ENCODE peak calls at places on chromosome 15, in six cellular contexts. One of them, this sample, is unnamed.

GRCh38 chr15:64476550-64476949 is 16.2 kb downstream of the ZNF609 start:
- DNase-seq in thoracic aorta: no peak
- DNase-seq in epithelial cell of esophagus: no peak
- DNase-seq in CD4-positive, alpha-beta T cell: no peak
- DNase-seq in AG10803: no peak
- DNase-seq in adrenal gland: no peak
- DNase-seq in this sample: no peak

GRCh38 chr15:95196176-95196915 is 965.0 kb downstream of the MCTP2 start:
- DNase-seq in epithelial cell of esophagus: peak; percentile 18
- DNase-seq in thoracic aorta: no peak
- DNase-seq in adrenal gland: no peak
- DNase-seq in AG10803: no peak
- DNase-seq in CD4-positive, alpha-beta T cell: no peak
- DNase-seq in this sample: no peak

GRCh38 chr15:31255732-31256384 is 70.8 kb upstream of the KLF13 start:
- DNase-seq in CD4-positive, alpha-beta T cell: no peak
- DNase-seq in thoracic aorta: no peak
- DNase-seq in adrenal gland: no peak
- DNase-seq in AG10803: no peak
- DNase-seq in epithelial cell of esophagus: no peak
- DNase-seq in this sample: no peak

GRCh38 chr15:49620174-49620573 is 444 bp downstream of the FAM227B start:
- DNase-seq in epithelial cell of esophagus: peak; percentile 39
- DNase-seq in adrenal gland: no peak
- DNase-seq in CD4-positive, alpha-beta T cell: no peak
- DNase-seq in AG10803: peak; percentile 67
- DNase-seq in thoracic aorta: no peak
- DNase-seq in this sample: no peak

GRCh38 chr15:65323071-65323511 is 18.6 kb downstream of the RNU5B-1 start:
- DNase-seq in AG10803: peak; percentile 25
- DNase-seq in CD4-positive, alpha-beta T cell: no peak
- DNase-seq in adrenal gland: peak; percentile 92
- DNase-seq in epithelial cell of esophagus: no peak
- DNase-seq in thoracic aorta: no peak
- DNase-seq in this sample: no peak

GRCh38 chr15:97071658-97072057 is 741.2 kb downstream of the NR2F2 start:
- DNase-seq in AG10803: no peak
- DNase-seq in CD4-positive, alpha-beta T cell: no peak
- DNase-seq in thoracic aorta: no peak
- DNase-seq in adrenal gland: no peak
- DNase-seq in epithelial cell of esophagus: no peak
- DNase-seq in this sample: no peak

GRCh38 chr15:79977431-79977940 is 6.5 kb upstream of the BCL2A1 start:
- DNase-seq in epithelial cell of esophagus: no peak
- DNase-seq in adrenal gland: peak; percentile 52
- DNase-seq in AG10803: no peak
- DNase-seq in CD4-positive, alpha-beta T cell: no peak
- DNase-seq in thoracic aorta: no peak
- DNase-seq in this sample: no peak

GRCh38 chr15:76565366-76565765 is 228.8 kb downstream of the ISL2 start:
- DNase-seq in CD4-positive, alpha-beta T cell: no peak
- DNase-seq in adrenal gland: no peak
- DNase-seq in epithelial cell of esophagus: no peak
- DNase-seq in AG10803: peak; percentile 5
- DNase-seq in thoracic aorta: no peak
- DNase-seq in this sample: no peak

GRCh38 chr15:46548989-46549388 is 914.2 kb downstream of the SQOR start:
- DNase-seq in AG10803: no peak
- DNase-seq in epithelial cell of esophagus: no peak
- DNase-seq in adrenal gland: no peak
- DNase-seq in CD4-positive, alpha-beta T cell: no peak
- DNase-seq in thoracic aorta: no peak
- DNase-seq in this sample: no peak

GRCh38 chr15:23686466-23687142 is 501 bp downstream of the NDN start:
- DNase-seq in AG10803: peak; percentile 5
- DNase-seq in epithelial cell of esophagus: no peak
- DNase-seq in adrenal gland: no peak
- DNase-seq in CD4-positive, alpha-beta T cell: no peak
- DNase-seq in thoracic aorta: no peak
- DNase-seq in this sample: no peak

GRCh38 chr15:69834756-69835155 is 263.0 kb downstream of the TLE3 start:
- DNase-seq in CD4-positive, alpha-beta T cell: no peak
- DNase-seq in adrenal gland: no peak
- DNase-seq in epithelial cell of esophagus: no peak
- DNase-seq in AG10803: no peak
- DNase-seq in thoracic aorta: no peak
- DNase-seq in this sample: no peak

GRCh38 chr15:87753539-87753938 is 503.0 kb downstream of the NTRK3 start:
- DNase-seq in adrenal gland: no peak
- DNase-seq in epithelial cell of esophagus: no peak
- DNase-seq in CD4-positive, alpha-beta T cell: no peak
- DNase-seq in AG10803: no peak
- DNase-seq in thoracic aorta: no peak
- DNase-seq in this sample: no peak

GRCh38 chr15:63212050-63212973 is 22.9 kb downstream of the RAB8B start:
- DNase-seq in thoracic aorta: no peak
- DNase-seq in CD4-positive, alpha-beta T cell: no peak
- DNase-seq in adrenal gland: no peak
- DNase-seq in AG10803: peak; percentile 90
- DNase-seq in epithelial cell of esophagus: peak; percentile 64
- DNase-seq in this sample: peak; percentile 80

GRCh38 chr15:95826388-95826781 is 504.1 kb upstream of the NR2F2 start:
- DNase-seq in AG10803: no peak
- DNase-seq in CD4-positive, alpha-beta T cell: no peak
- DNase-seq in epithelial cell of esophagus: no peak
- DNase-seq in thoracic aorta: no peak
- DNase-seq in adrenal gland: no peak
- DNase-seq in this sample: no peak

GRCh38 chr15:98548172-98548971 is 100.0 kb upstream of the IGF1R start:
- DNase-seq in epithelial cell of esophagus: peak; percentile 83
- DNase-seq in CD4-positive, alpha-beta T cell: no peak
- DNase-seq in adrenal gland: peak; percentile 76
- DNase-seq in thoracic aorta: peak; percentile 67
- DNase-seq in AG10803: peak; percentile 40
- DNase-seq in this sample: peak; percentile 44
- TF ChIP-seq CTCF in epithelial cell of esophagus: peak; percentile 14
- TF ChIP-seq CTCF in CD4-positive, alpha-beta T cell: no peak
- TF ChIP-seq CTCF in adrenal gland: no peak
- TF ChIP-seq CTCF in thoracic aorta: peak; percentile 19
- TF ChIP-seq CTCF in AG10803: peak; percentile 26
- TF ChIP-seq CTCF in this sample: peak; percentile 20

GRCh38 chr15:52251144-52251860 is 44.3 kb downstream of the MYO5C start:
- DNase-seq in CD4-positive, alpha-beta T cell: no peak
- DNase-seq in AG10803: no peak
- DNase-seq in epithelial cell of esophagus: no peak
- DNase-seq in thoracic aorta: no peak
- DNase-seq in adrenal gland: no peak
- DNase-seq in this sample: no peak
- TF ChIP-seq CTCF in CD4-positive, alpha-beta T cell: no peak
- TF ChIP-seq CTCF in AG10803: no peak
- TF ChIP-seq CTCF in epithelial cell of esophagus: no peak
- TF ChIP-seq CTCF in thoracic aorta: no peak
- TF ChIP-seq CTCF in adrenal gland: no peak
- TF ChIP-seq CTCF in this sample: no peak

GRCh38 chr15:39744334-39745103 is 38.1 kb downstream of the FSIP1 start:
- DNase-seq in adrenal gland: no peak
- DNase-seq in CD4-positive, alpha-beta T cell: no peak
- DNase-seq in thoracic aorta: no peak
- DNase-seq in AG10803: no peak
- DNase-seq in epithelial cell of esophagus: no peak
- DNase-seq in this sample: no peak

GRCh38 chr15:39747326-39747725 is 35.3 kb downstream of the FSIP1 start:
- DNase-seq in adrenal gland: no peak
- DNase-seq in epithelial cell of esophagus: peak; percentile 59
- DNase-seq in thoracic aorta: no peak
- DNase-seq in AG10803: peak; percentile 57
- DNase-seq in CD4-positive, alpha-beta T cell: no peak
- DNase-seq in this sample: no peak

GRCh38 chr15:39746714-39747276 is 35.8 kb downstream of the FSIP1 start:
- DNase-seq in CD4-positive, alpha-beta T cell: no peak
- DNase-seq in epithelial cell of esophagus: no peak
- DNase-seq in AG10803: no peak
- DNase-seq in adrenal gland: no peak
- DNase-seq in thoracic aorta: no peak
- DNase-seq in this sample: no peak

GRCh38 chr15:39745415-39745814 is 37.2 kb downstream of the FSIP1 start:
- DNase-seq in adrenal gland: no peak
- DNase-seq in CD4-positive, alpha-beta T cell: no peak
- DNase-seq in thoracic aorta: no peak
- DNase-seq in epithelial cell of esophagus: peak; percentile 20
- DNase-seq in AG10803: no peak
- DNase-seq in this sample: no peak

DNA sequence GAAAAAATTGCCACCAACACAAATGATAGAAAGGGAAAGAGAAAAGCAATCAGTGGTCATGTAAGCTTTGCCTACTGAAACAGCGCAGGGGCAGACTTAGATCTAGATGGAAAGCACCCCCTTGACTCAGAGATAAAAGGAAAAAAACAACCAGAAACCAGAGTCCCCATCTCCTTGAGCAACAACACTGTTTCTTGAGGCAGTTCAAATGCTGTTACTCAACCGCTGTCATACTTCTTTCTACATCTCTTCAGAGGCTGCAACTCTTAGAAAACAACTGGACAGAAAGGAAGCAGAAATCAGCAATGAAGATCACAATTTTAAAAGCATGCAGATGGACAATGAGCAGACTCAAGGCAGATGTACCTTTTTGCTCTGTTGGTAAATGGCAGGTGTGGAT is 36.5 kb downstream of the FSIP1 start:
- DNase-seq in epithelial cell of esophagus: peak; percentile 4
- DNase-seq in adrenal gland: no peak
- DNase-seq in AG10803: peak; percentile 54
- DNase-seq in thoracic aorta: no peak
- DNase-seq in CD4-positive, alpha-beta T cell: no peak
- DNase-seq in this sample: no peak
- TF ChIP-seq CTCF in epithelial cell of esophagus: no peak
- TF ChIP-seq CTCF in adrenal gland: no peak
- TF ChIP-seq CTCF in AG10803: no peak
- TF ChIP-seq CTCF in thoracic aorta: no peak
- TF ChIP-seq CTCF in CD4-positive, alpha-beta T cell: no peak
- TF ChIP-seq CTCF in this sample: no peak

GRCh38 chr15:68672781-68673205 is 94.0 kb downstream of the CORO2B start:
- DNase-seq in thoracic aorta: no peak
- DNase-seq in CD4-positive, alpha-beta T cell: no peak
- DNase-seq in AG10803: peak; percentile 27
- DNase-seq in adrenal gland: no peak
- DNase-seq in epithelial cell of esophagus: no peak
- DNase-seq in this sample: no peak
- TF ChIP-seq CTCF in thoracic aorta: no peak
- TF ChIP-seq CTCF in CD4-positive, alpha-beta T cell: no peak
- TF ChIP-seq CTCF in AG10803: peak; percentile 58
- TF ChIP-seq CTCF in adrenal gland: no peak
- TF ChIP-seq CTCF in epithelial cell of esophagus: no peak
- TF ChIP-seq CTCF in this sample: peak; percentile 46

DNA sequence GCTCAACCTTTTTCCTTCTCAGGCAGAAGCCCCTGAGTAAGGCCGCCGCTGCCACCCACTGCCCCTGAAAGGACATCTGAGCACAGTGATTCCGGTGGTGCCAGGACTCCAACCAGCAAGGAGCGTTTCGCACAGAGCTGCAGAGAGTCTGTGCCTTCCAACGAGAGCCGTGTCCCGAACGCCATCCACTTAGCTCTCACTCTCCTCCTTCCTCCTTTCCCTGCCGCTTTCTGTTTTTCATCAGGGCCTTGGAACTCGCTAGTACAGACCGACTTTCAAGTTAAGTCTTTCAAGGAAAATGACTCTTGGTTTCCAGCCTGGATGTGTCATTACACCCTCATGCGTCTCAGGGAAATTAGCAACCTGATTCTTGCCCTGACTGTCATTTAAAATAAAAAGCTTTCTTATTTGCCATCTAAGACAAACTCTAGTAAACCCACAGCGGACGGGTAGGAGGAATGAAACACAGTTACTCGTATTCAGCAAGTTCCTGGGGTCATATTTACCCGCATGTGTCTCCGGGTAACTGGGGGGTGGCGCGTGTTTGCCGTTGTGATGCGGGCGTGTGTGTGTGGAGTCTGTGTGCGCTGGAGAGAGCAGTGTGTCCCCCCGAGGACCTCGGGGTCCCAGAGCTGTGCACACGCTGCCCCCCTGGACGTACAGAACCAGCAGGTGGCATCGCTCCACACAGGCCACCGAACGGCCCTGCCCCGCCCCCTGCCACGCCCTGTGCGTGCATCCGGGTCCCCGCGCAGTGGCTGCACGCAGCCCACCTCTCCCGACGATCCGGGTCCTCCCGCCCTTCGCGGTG is 30.4 kb upstream of the ALDH1A3 start:
- DNase-seq in epithelial cell of esophagus: peak; percentile 54
- DNase-seq in AG10803: peak; percentile 53
- DNase-seq in thoracic aorta: no peak
- DNase-seq in adrenal gland: no peak
- DNase-seq in CD4-positive, alpha-beta T cell: peak; percentile 24
- DNase-seq in this sample: no peak
- TF ChIP-seq CTCF in epithelial cell of esophagus: peak; percentile 25
- TF ChIP-seq CTCF in AG10803: peak; percentile 39
- TF ChIP-seq CTCF in thoracic aorta: no peak
- TF ChIP-seq CTCF in adrenal gland: no peak
- TF ChIP-seq CTCF in CD4-positive, alpha-beta T cell: no peak
- TF ChIP-seq CTCF in this sample: peak; percentile 39

GRCh38 chr15:59614153-59614552 is 2.6 kb downstream of the GCNT3 start:
- DNase-seq in adrenal gland: no peak
- DNase-seq in epithelial cell of esophagus: no peak
- DNase-seq in thoracic aorta: no peak
- DNase-seq in CD4-positive, alpha-beta T cell: no peak
- DNase-seq in AG10803: no peak
- DNase-seq in this sample: no peak

GRCh38 chr15:59615661-59616060 is 4.1 kb downstream of the GCNT3 start:
- DNase-seq in CD4-positive, alpha-beta T cell: no peak
- DNase-seq in AG10803: no peak
- DNase-seq in epithelial cell of esophagus: no peak
- DNase-seq in thoracic aorta: no peak
- DNase-seq in adrenal gland: no peak
- DNase-seq in this sample: no peak

GRCh38 chr15:59611277-59612260 is at the start of gene GCNT3:
- DNase-seq in CD4-positive, alpha-beta T cell: no peak
- DNase-seq in adrenal gland: no peak
- DNase-seq in epithelial cell of esophagus: peak; percentile 78
- DNase-seq in thoracic aorta: no peak
- DNase-seq in AG10803: no peak
- DNase-seq in this sample: no peak

GRCh38 chr15:59622289-59622688 is 10.7 kb downstream of the GCNT3 start:
- DNase-seq in AG10803: no peak
- DNase-seq in epithelial cell of esophagus: peak; percentile 85
- DNase-seq in CD4-positive, alpha-beta T cell: no peak
- DNase-seq in adrenal gland: no peak
- DNase-seq in thoracic aorta: no peak
- DNase-seq in this sample: no peak

DNA sequence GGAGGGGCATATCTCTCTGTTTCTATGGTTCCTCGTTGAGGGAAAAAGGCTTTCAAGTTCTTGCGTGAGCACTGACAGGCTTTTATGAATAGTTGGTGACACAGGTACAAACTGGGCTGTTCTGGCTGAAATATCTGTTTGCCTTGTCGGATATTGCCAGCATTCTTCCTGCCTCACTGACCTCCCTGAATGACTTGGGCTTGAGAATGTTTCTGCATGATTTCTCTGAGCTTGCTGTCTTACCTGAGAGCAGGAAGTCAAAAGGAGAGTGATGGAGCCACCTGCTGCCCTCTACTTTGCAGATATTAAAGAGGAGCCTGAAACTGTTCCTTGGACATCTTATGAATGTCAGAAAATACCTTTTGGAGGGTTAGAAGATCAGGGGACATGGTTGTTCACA is 4.8 kb downstream of the GCNT3 start:
- DNase-seq in AG10803: no peak
- DNase-seq in CD4-positive, alpha-beta T cell: no peak
- DNase-seq in epithelial cell of esophagus: peak; percentile 28
- DNase-seq in thoracic aorta: no peak
- DNase-seq in adrenal gland: no peak
- DNase-seq in this sample: no peak
- TF ChIP-seq CTCF in AG10803: no peak
- TF ChIP-seq CTCF in CD4-positive, alpha-beta T cell: no peak
- TF ChIP-seq CTCF in epithelial cell of esophagus: peak; percentile 31
- TF ChIP-seq CTCF in thoracic aorta: no peak
- TF ChIP-seq CTCF in adrenal gland: no peak
- TF ChIP-seq CTCF in this sample: no peak

This sample was measured in AG09319.